ENCODE peak calls at places on chromosomes 16 and 17, in four cellular contexts. G, K, U and F are unnamed samples.

GRCh38 chr16:2027024-2028010 is 615 bp downstream of the NHERF2 start:
- DNase-seq in G (no peak), K (no peak), U (peak), F (peak)

GRCh38 chr16:84450176-84450865 is 54.1 kb downstream of the MEAK7 start:
- DNase-seq in G (no peak), K (no peak), U (peak), F (no peak)

GRCh38 chr16:85056211-85056748 is 28.7 kb downstream of the KIAA0513 start:
- DNase-seq in G (no peak), K (peak), U (no peak), F (no peak)

GRCh38 chr17:1259910-1260389 is 10.3 kb upstream of the BHLHA9 start:
- DNase-seq in G (no peak), K (no peak), U (no peak), F (peak)

GRCh38 chr17:8041249-8041928 is 2.5 kb downstream of the ALOX15B start:
- DNase-seq in G (no peak), K (peak), U (no peak), F (peak)

GRCh38 chr17:66276328-66276937 is 26.0 kb upstream of the PRKCA start:
- DNase-seq in G (no peak), K (no peak), U (no peak), F (no peak)

GRCh38 chr17:78883533-78884131 is 19.4 kb downstream of the CEP295NL start:
- DNase-seq in G (no peak), K (peak), U (peak), F (no peak)

GRCh38 chr16:54268340-54268739 is 18.2 kb downstream of the IRX3 start:
- DNase-seq in G (no peak), K (no peak), U (no peak), F (no peak)

GRCh38 chr16:49834496-49835009 is 21.4 kb downstream of the ZNF423 start:
- DNase-seq in G (no peak), K (no peak), U (no peak), F (no peak)

GRCh38 chr17:83179811-83180210 is 100.4 kb downstream of the METRNL start:
- DNase-seq in G (no peak), K (no peak), U (no peak), F (no peak)

GRCh38 chr17:56367381-56367780 is 214.1 kb downstream of the ANKFN1 start:
- DNase-seq in G (no peak), K (no peak), U (no peak), F (no peak)

GRCh38 chr16:59859606-59860402 is 1125.7 kb upstream of the GOT2 start:
- DNase-seq in G (no peak), K (no peak), U (no peak), F (no peak)

GRCh38 chr17:7655541-7655840 is 4.8 kb downstream of the ATP1B2 start:
- DNase-seq in G (no peak), K (no peak), U (no peak), F (no peak)

GRCh38 chr16:70156207-70156978 is 17.2 kb upstream of the CLEC18C start:
- DNase-seq in G (no peak), K (no peak), U (no peak), F (no peak)

GRCh38 chr17:69501591-69502468 is 87.3 kb downstream of the MAP2K6 start:
- DNase-seq in G (no peak), K (peak), U (no peak), F (no peak)

GRCh38 chr16:4373909-4374742 is 2.5 kb downstream of the VASN start:
- DNase-seq in G (no peak), K (no peak), U (peak), F (no peak)

GRCh38 chr17:50133028-50133768 is 3.2 kb upstream of the SAMD14 start:
- DNase-seq in G (no peak), K (no peak), U (peak), F (no peak)

GRCh38 chr17:76725580-76726230 is 701 bp downstream of the JMJD6 start:
- DNase-seq in G (peak), K (peak), U (peak), F (peak)

GRCh38 chr16:19785512-19786130 is 67.5 kb downstream of the IQCK start:
- DNase-seq in G (no peak), K (no peak), U (no peak), F (no peak)

GRCh38 chr17:58587713-58588117 is 73.3 kb upstream of the MTMR4 start:
- DNase-seq in G (peak), K (peak), U (peak), F (peak)

GRCh38 chr16:835373-835772 is 34.8 kb upstream of the GNG13 start:
- DNase-seq in G (no peak), K (no peak), U (no peak), F (no peak)

GRCh38 chr17:6786618-6787017 is 10.6 kb downstream of the FBXO39 start:
- DNase-seq in G (no peak), K (no peak), U (no peak), F (no peak)

GRCh38 chr16:68000024-68000423 is 740 bp upstream of the DPEP2 start:
- DNase-seq in G (no peak), K (peak), U (no peak), F (no peak)